ENCODE peak calls at places on chromosomes 2 and 18, in eight cellular contexts. S is fibroblast of lung, G is kidney epithelial cell, T is tibial nerve, E is Panc1, Y is HFFc6, K is hepatocyte, Q is AG09309. O is an unnamed sample.

GRCh38 chr2:59206361-59206760 is 965.2 kb upstream of the FANCL start:
- DNase-seq in S (no peak), G (no peak), T (no peak), E (no peak), Y (no peak), K (no peak), Q (no peak), O (no peak)

GRCh38 chr2:100205128-100205527 is 62.7 kb upstream of the AFF3 start:
- DNase-seq in S (no peak), G (no peak), T (no peak), E (no peak), Y (no peak), K (no peak), Q (no peak), O (no peak)

GRCh38 chr2:148965596-148966431 is 72.7 kb upstream of the LYPD6B start:
- DNase-seq in S (no peak), G (no peak), T (no peak), E (no peak), Y (no peak), K (no peak), Q (no peak), O (no peak)

GRCh38 chr2:239197146-239197545 is 203.7 kb downstream of the HDAC4 start:
- DNase-seq in S (no peak), G (no peak), T (no peak), E (no peak), Y (no peak), K (no peak), Q (no peak), O (no peak)

GRCh38 chr2:207370646-207371045 is 159.1 kb upstream of the CREB1 start:
- DNase-seq in S (no peak), G (no peak), T (no peak), E (no peak), Y (no peak), K (no peak), Q (no peak), O (no peak)

GRCh38 chr2:3633089-3633981 is 24.7 kb upstream of the ALLC start:
- DNase-seq in S (peak; percentile 32), G (no peak), T (no peak), E (no peak), Y (no peak), K (no peak), Q (no peak), O (no peak)

GRCh38 chr18:67310826-67311225 is 205.7 kb downstream of the DSEL start:
- DNase-seq in S (peak; percentile 35), G (no peak), T (no peak), E (no peak), Y (peak; percentile 33), K (no peak), Q (no peak), O (peak; percentile 48)

GRCh38 chr2:9165625-9166024 is 41.0 kb upstream of the ASAP2 start:
- DNase-seq in S (peak; percentile 77), G (no peak), T (no peak), E (no peak), Y (peak; percentile 23), K (no peak), Q (no peak), O (peak; percentile 37)

GRCh38 chr2:113390133-113390849 is 47.2 kb upstream of the ZNG1B start:
- DNase-seq in S (peak; percentile 65), G (peak; percentile 50), T (no peak), E (peak; percentile 81), Y (peak; percentile 76), K (peak; percentile 91), Q (peak; percentile 44), O (peak; percentile 79)

GRCh38 chr2:66470199-66470598 is 35.3 kb downstream of the MEIS1 start:
- DNase-seq in S (no peak), G (no peak), T (no peak), E (no peak), Y (no peak), K (no peak), Q (no peak), O (no peak)

GRCh38 chr2:216786676-216787075 is 73.2 kb downstream of the TNP1 start:
- DNase-seq in S (no peak), G (no peak), T (no peak), E (no peak), Y (no peak), K (no peak), Q (no peak), O (no peak)

GRCh38 chr2:219106251-219106650 is 45.5 kb upstream of the IHH start:
- DNase-seq in S (no peak), G (no peak), T (no peak), E (no peak), Y (no peak), K (no peak), Q (no peak), O (no peak)

GRCh38 chr2:240350696-240351087 is 84.8 kb upstream of the GPC1 start:
- DNase-seq in S (no peak), G (no peak), T (no peak), E (no peak), Y (no peak), K (no peak), Q (no peak), O (no peak)

GRCh38 chr2:151251012-151251411 is 10.7 kb downstream of the RBM43 start:
- DNase-seq in S (peak; percentile 90), G (no peak), T (no peak), E (no peak), Y (peak; percentile 74), K (no peak), Q (peak; percentile 68), O (peak; percentile 64)

GRCh38 chr18:45012286-45012685 is 331.6 kb downstream of the SETBP1 start:
- DNase-seq in S (peak; percentile 2), G (no peak), T (no peak), E (no peak), Y (peak; percentile 22), K (no peak), Q (no peak), O (no peak)

GRCh38 chr2:113716291-113716690 is 40.2 kb downstream of the SLC35F5 start:
- DNase-seq in S (peak; percentile 25), G (no peak), T (no peak), E (no peak), Y (peak; percentile 41), K (no peak), Q (no peak), O (no peak)

GRCh38 chr2:188975497-188976102 is 1.4 kb downstream of the COL3A1 start:
- DNase-seq in S (peak; percentile 88), G (no peak), T (no peak), E (no peak), Y (peak; percentile 90), K (peak; percentile 82), Q (peak; percentile 87), O (peak; percentile 88)

DNA sequence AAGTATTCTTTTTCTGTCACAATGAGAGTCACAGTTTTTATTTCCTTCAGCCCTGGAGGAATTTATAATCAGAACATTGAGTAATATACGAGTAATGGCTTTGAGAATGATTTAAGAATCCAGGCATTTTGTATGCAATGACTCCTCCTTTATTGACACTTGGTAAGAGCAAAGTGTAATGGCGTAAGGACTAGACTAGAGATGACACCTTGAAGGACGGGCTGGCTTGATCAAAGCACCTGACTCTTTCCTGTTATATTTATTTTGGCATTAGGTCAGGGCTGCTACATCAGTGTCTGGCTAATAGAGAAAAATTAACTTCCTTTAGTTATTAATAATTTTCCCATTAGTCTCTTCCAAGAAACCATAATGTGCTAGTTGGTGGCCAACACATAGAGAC is 482.4 kb upstream of the GCFC2 start:
- DNase-seq in S (no peak), G (no peak), T (no peak), E (no peak), Y (no peak), K (no peak), Q (no peak), O (no peak)
- TF ChIP-seq CTCF in S (no peak), G (no peak), T (no peak), E (no peak), Y (no peak), K (no peak), Q (no peak), O (no peak)

DNA sequence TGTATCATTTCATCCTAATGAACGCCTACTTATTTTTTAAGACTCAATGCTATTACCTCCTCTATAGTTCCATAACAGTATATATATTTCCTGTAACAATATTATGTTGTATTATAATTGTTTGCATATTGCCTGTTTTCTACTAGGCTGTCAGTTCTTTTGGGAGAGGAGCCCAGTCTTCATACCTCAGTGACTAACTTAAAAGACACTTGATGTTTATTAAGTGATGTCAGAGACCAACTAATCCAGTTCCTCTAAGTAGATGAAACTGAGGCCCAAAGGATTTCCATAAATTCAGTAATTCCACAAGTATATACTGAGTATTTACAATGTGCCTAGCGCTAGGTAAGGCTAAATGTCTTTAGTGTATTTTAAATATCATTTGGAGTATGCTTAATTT is 48.9 kb upstream of the AAK1 start:
- DNase-seq in S (peak; percentile 81), G (no peak), T (no peak), E (no peak), Y (peak; percentile 52), K (no peak), Q (no peak), O (peak; percentile 38)
- TF ChIP-seq CTCF in S (no peak), G (no peak), T (no peak), E (no peak), Y (no peak), K (no peak), Q (no peak), O (no peak)

GRCh38 chr2:120877409-120877808 is 141.7 kb downstream of the GLI2 start:
- DNase-seq in S (no peak), G (no peak), T (no peak), E (no peak), Y (no peak), K (no peak), Q (no peak), O (no peak)

GRCh38 chr2:120881981-120882788 is 146.5 kb downstream of the GLI2 start:
- DNase-seq in S (no peak), G (no peak), T (peak; percentile 29), E (no peak), Y (no peak), K (no peak), Q (no peak), O (no peak)

GRCh38 chr2:120878970-120879369 is 143.3 kb downstream of the GLI2 start:
- DNase-seq in S (no peak), G (no peak), T (no peak), E (no peak), Y (no peak), K (no peak), Q (no peak), O (no peak)

GRCh38 chr2:120880381-120880780 is 144.7 kb downstream of the GLI2 start:
- DNase-seq in S (peak; percentile 89), G (no peak), T (no peak), E (no peak), Y (no peak), K (no peak), Q (no peak), O (no peak)

GRCh38 chr2:120879401-120880295 is 144.0 kb downstream of the GLI2 start:
- DNase-seq in S (peak; percentile 55), G (no peak), T (no peak), E (no peak), Y (no peak), K (no peak), Q (no peak), O (no peak)
- TF ChIP-seq CTCF in S (no peak), G (peak; percentile 3), T (no peak), E (no peak), Y (no peak), K (no peak), Q (no peak), O (peak; percentile 37)

DNA sequence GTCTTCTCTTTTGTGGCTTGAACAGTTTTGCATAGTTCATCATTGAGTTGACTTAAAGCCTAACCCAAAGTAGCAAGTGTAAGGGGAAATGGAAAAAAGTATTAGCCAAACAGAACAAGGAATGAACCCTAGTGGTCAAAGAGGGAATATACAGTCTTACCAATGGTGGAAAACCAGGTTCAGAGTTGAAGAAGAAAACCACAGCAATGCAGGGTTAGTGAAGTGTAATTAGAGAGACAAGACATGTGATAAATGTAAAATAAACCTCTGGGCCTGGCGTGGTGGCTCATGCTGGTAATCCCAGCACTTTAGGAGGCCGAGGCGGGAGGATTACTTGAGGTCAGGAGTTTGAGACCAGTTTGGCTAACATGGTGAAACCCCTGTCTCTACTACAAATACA is 2.4 kb downstream of the TTN start:
- DNase-seq in S (peak; percentile 12), G (no peak), T (no peak), E (no peak), Y (peak; percentile 8), K (no peak), Q (no peak), O (peak; percentile 5)
- TF ChIP-seq CTCF in S (peak; percentile 18), G (peak; percentile 41), T (peak; percentile 35), E (peak; percentile 65), Y (peak; percentile 77), K (peak; percentile 7), Q (peak; percentile 31), O (peak; percentile 47)